ENCODE peak calls at places on chromosomes 11 and 22, in four cellular contexts. One of them, this sample, is unnamed.

GRCh38 chr11:10990637-10991036 is 132.8 kb upstream of the ZBED5 start:
- DNase-seq in heart right ventricle: no peak
- DNase-seq in pancreas: no peak
- DNase-seq in left lung: no peak
- DNase-seq in this sample: no peak

GRCh38 chr11:2789331-2789730 is 89.5 kb upstream of the KCNQ1OT1 start:
- DNase-seq in pancreas: no peak
- DNase-seq in heart right ventricle: peak; percentile 1
- DNase-seq in left lung: peak; percentile 37
- DNase-seq in this sample: no peak

GRCh38 chr22:42493393-42493792 is 26.2 kb downstream of the RRP7A start:
- DNase-seq in pancreas: no peak
- DNase-seq in left lung: no peak
- DNase-seq in heart right ventricle: no peak
- DNase-seq in this sample: no peak

GRCh38 chr11:75582935-75583709 is 21.1 kb downstream of the SERPINH1 start:
- DNase-seq in left lung: peak; percentile 85
- DNase-seq in pancreas: peak; percentile 73
- DNase-seq in heart right ventricle: peak; percentile 66
- DNase-seq in this sample: peak; percentile 25

GRCh38 chr11:110951609-110952008 is 239.4 kb upstream of the ARHGAP20 start:
- DNase-seq in pancreas: no peak
- DNase-seq in heart right ventricle: no peak
- DNase-seq in left lung: no peak
- DNase-seq in this sample: no peak

GRCh38 chr11:78587446-78587845 is 12.8 kb upstream of the NARS2 start:
- DNase-seq in left lung: no peak
- DNase-seq in heart right ventricle: no peak
- DNase-seq in pancreas: no peak
- DNase-seq in this sample: no peak

GRCh38 chr11:108117746-108118371 is 3.5 kb upstream of the ACAT1 start:
- DNase-seq in left lung: no peak
- DNase-seq in heart right ventricle: no peak
- DNase-seq in pancreas: no peak
- DNase-seq in this sample: no peak

GRCh38 chr22:25942126-25942988 is 200.4 kb downstream of the MYO18B start:
- DNase-seq in pancreas: no peak
- DNase-seq in left lung: no peak
- DNase-seq in heart right ventricle: peak; percentile 30
- DNase-seq in this sample: no peak

GRCh38 chr11:104713366-104713765 is 184.9 kb downstream of the CASP12 start:
- DNase-seq in left lung: no peak
- DNase-seq in heart right ventricle: no peak
- DNase-seq in pancreas: no peak
- DNase-seq in this sample: no peak

GRCh38 chr11:32960553-32961164 is 55.0 kb upstream of the DEPDC7 start:
- DNase-seq in left lung: no peak
- DNase-seq in heart right ventricle: no peak
- DNase-seq in pancreas: no peak
- DNase-seq in this sample: no peak

GRCh38 chr11:132734217-132734616 is 798.1 kb downstream of the OPCML start:
- DNase-seq in heart right ventricle: no peak
- DNase-seq in pancreas: no peak
- DNase-seq in left lung: no peak
- DNase-seq in this sample: no peak

GRCh38 chr11:131354251-131354701 is 16.1 kb upstream of the NTM start:
- DNase-seq in heart right ventricle: no peak
- DNase-seq in left lung: no peak
- DNase-seq in pancreas: no peak
- DNase-seq in this sample: no peak

GRCh38 chr22:25478111-25478510 is 86.4 kb upstream of the GRK3 start:
- DNase-seq in pancreas: no peak
- DNase-seq in left lung: no peak
- DNase-seq in heart right ventricle: no peak
- DNase-seq in this sample: no peak

GRCh38 chr22:32206774-32207758 is 2.2 kb upstream of the RFPL2 start:
- DNase-seq in heart right ventricle: no peak
- DNase-seq in pancreas: peak; percentile 40
- DNase-seq in left lung: peak; percentile 65
- DNase-seq in this sample: no peak

GRCh38 chr11:61701298-61701993 is 21.3 kb downstream of the DAGLA start:
- DNase-seq in heart right ventricle: no peak
- DNase-seq in left lung: no peak
- DNase-seq in pancreas: no peak
- DNase-seq in this sample: no peak

GRCh38 chr11:46920709-46921108 is 2.4 kb upstream of the LRP4 start:
- DNase-seq in heart right ventricle: no peak
- DNase-seq in pancreas: no peak
- DNase-seq in left lung: no peak
- DNase-seq in this sample: no peak

GRCh38 chr11:126543691-126544090 is 188.2 kb downstream of the ST3GAL4 start:
- DNase-seq in heart right ventricle: no peak
- DNase-seq in pancreas: no peak
- DNase-seq in left lung: no peak
- DNase-seq in this sample: no peak

GRCh38 chr11:44110231-44110679 is 14.8 kb downstream of the EXT2 start:
- DNase-seq in heart right ventricle: peak; percentile 82
- DNase-seq in pancreas: peak; percentile 28
- DNase-seq in left lung: no peak
- DNase-seq in this sample: peak; percentile 34

GRCh38 chr22:46770726-46771125 is 8.3 kb downstream of the TBC1D22A start:
- DNase-seq in pancreas: no peak
- DNase-seq in left lung: peak; percentile 51
- DNase-seq in heart right ventricle: no peak
- DNase-seq in this sample: no peak

GRCh38 chr11:32231909-32232493 is 141.1 kb downstream of the RCN1 start:
- DNase-seq in heart right ventricle: no peak
- DNase-seq in pancreas: no peak
- DNase-seq in left lung: no peak
- DNase-seq in this sample: no peak

GRCh38 chr11:32318071-32318815 is 117.1 kb downstream of the WT1 start:
- DNase-seq in left lung: no peak
- DNase-seq in pancreas: no peak
- DNase-seq in heart right ventricle: no peak
- DNase-seq in this sample: no peak

DNA sequence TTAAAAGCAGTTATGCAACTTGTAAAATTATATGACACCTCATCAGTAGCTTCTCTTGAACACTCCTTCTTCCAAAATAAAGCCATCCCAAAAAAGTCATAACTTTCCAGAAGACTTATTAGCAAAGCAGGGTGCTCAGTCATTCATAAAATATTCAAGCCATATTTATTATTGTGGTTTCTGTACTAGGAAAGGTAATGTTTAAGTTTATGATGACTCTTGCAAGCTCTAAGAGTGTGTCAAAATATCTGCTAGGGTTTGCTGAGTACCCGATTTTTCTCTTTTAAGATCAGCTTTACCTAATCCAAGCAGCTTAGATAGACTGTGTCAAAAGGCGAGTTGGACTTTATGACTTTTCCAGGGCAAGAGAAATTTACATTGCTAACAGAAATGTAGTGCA is 97.9 kb upstream of the SOX6 start:
- DNase-seq in heart right ventricle: no peak
- DNase-seq in pancreas: no peak
- DNase-seq in left lung: no peak
- DNase-seq in this sample: no peak
- H3K4me3 ChIP-seq in heart right ventricle: no peak overlapping the region
- H3K4me3 ChIP-seq in pancreas: no peak overlapping the region
- H3K4me3 ChIP-seq in left lung: no peak overlapping the region
- H3K4me3 ChIP-seq in this sample: no peak overlapping the region

GRCh38 chr11:70544774-70545625 is 146.7 kb downstream of the CTTN start:
- DNase-seq in heart right ventricle: no peak
- DNase-seq in pancreas: no peak
- DNase-seq in left lung: peak; percentile 70
- DNase-seq in this sample: no peak

GRCh38 chr11:70542811-70543210 is 144.5 kb downstream of the CTTN start:
- DNase-seq in pancreas: no peak
- DNase-seq in left lung: no peak
- DNase-seq in heart right ventricle: no peak
- DNase-seq in this sample: no peak

GRCh38 chr11:70543611-70544010 is 145.3 kb downstream of the CTTN start:
- DNase-seq in pancreas: no peak
- DNase-seq in left lung: no peak
- DNase-seq in heart right ventricle: no peak
- DNase-seq in this sample: no peak

GRCh38 chr11:70545626-70545945 is 147.3 kb downstream of the CTTN start:
- DNase-seq in pancreas: no peak
- DNase-seq in heart right ventricle: no peak
- DNase-seq in left lung: peak; percentile 64
- DNase-seq in this sample: no peak

GRCh38 chr11:70544067-70544773 is 145.9 kb downstream of the CTTN start:
- DNase-seq in pancreas: no peak
- DNase-seq in heart right ventricle: no peak
- DNase-seq in left lung: peak; percentile 53
- DNase-seq in this sample: no peak
- H3K9me3 ChIP-seq in pancreas: no peaks in the 10 kb centered on the region
- H3K9me3 ChIP-seq in heart right ventricle: no peaks in the 10 kb centered on the region
- H3K9me3 ChIP-seq in left lung: no peaks in the 10 kb centered on the region
- H3K9me3 ChIP-seq in this sample: no peaks in the 10 kb centered on the region

GRCh38 chr11:62879150-62879549 is 1.5 kb upstream of the SLC3A2 start:
- DNase-seq in heart right ventricle: no peak
- DNase-seq in left lung: no peak
- DNase-seq in pancreas: no peak
- DNase-seq in this sample: no peak
- H3K4me3 ChIP-seq in heart right ventricle: no peak overlapping the region
- H3K4me3 ChIP-seq in left lung: no peak overlapping the region
- H3K4me3 ChIP-seq in pancreas: no peak overlapping the region
- H3K4me3 ChIP-seq in this sample: no peak overlapping the region

DNA sequence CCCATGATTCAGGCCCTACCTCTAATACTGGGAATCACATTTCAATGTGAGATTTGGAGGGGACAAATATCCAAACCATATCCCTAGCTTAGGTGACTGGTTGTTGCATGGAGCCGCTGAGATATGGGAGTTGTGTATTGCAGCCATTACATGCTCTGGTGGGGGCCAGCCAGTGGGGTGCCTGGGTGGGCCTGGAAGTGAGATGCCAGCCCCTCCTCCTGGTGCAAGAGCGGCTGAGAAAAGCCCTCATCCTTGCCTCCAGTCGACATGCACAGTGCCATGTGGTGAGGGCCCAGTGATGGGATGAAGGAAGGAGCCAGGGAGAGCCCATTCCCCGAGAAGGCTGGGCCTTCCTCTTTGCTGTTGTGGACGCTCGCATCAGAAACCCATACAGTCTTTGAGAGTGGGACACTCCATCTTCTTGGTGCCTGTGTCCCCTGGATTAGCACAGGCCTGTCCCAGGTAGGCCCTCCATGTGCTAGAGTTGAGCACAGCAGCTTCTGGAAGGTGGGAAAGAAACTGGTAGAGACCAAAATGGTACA is 1043.0 kb downstream of the TBC1D22A start:
- DNase-seq in left lung: no peak
- DNase-seq in heart right ventricle: no peak
- DNase-seq in pancreas: no peak
- DNase-seq in this sample: no peak
- H3K9me3 ChIP-seq in left lung: no peaks in the 10 kb centered on the region
- H3K9me3 ChIP-seq in heart right ventricle: no peaks in the 10 kb centered on the region
- H3K9me3 ChIP-seq in pancreas: no peaks in the 10 kb centered on the region
- H3K9me3 ChIP-seq in this sample: no peaks in the 10 kb centered on the region

GRCh38 chr11:66918751-66919150 is 39.4 kb downstream of the PC start:
- DNase-seq in pancreas: no peak
- DNase-seq in left lung: no peak
- DNase-seq in heart right ventricle: no peak
- DNase-seq in this sample: no peak
- H3K4me3 ChIP-seq in pancreas: no peak overlapping the region
- H3K4me3 ChIP-seq in left lung: no peak overlapping the region
- H3K4me3 ChIP-seq in heart right ventricle: no peak overlapping the region
- H3K4me3 ChIP-seq in this sample: no peak overlapping the region

GRCh38 chr22:44225091-44225689 is 44.5 kb downstream of the PARVG start:
- DNase-seq in pancreas: no peak
- DNase-seq in heart right ventricle: no peak
- DNase-seq in left lung: no peak
- DNase-seq in this sample: no peak
- H3K9me3 ChIP-seq in pancreas: no peaks in the 10 kb centered on the region
- H3K9me3 ChIP-seq in heart right ventricle: no peaks in the 10 kb centered on the region
- H3K9me3 ChIP-seq in left lung: no peaks in the 10 kb centered on the region
- H3K9me3 ChIP-seq in this sample: no peaks in the 10 kb centered on the region